ENCODE peak calls at places on chromosomes 13 and 19, in six cellular contexts. V, L, R, W, G and K are unnamed samples.

GRCh38 chr13:37029617-37030016 is 29.0 kb downstream of the EXOSC8 start:
- DNase-seq in V (peak; percentile 27), L (no peak), R (no peak), W (peak; percentile 6), G (no peak), K (no peak)

GRCh38 chr19:1805401-1806183 is 6.5 kb downstream of the ATP8B3 start:
- DNase-seq in V (no peak), L (no peak), R (no peak), W (no peak), G (no peak), K (no peak)

GRCh38 chr19:572891-573825 is 762 bp downstream of the BSG start:
- DNase-seq in V (peak; percentile 52), L (peak; percentile 79), R (no peak), W (peak; percentile 61), G (peak; percentile 73), K (no peak)

GRCh38 chr13:99357920-99358319 is 50.7 kb upstream of the GPR183 start:
- DNase-seq in V (no peak), L (no peak), R (no peak), W (no peak), G (no peak), K (no peak)

GRCh38 chr13:50357586-50358118 is 342.4 kb downstream of the KCNRG start:
- DNase-seq in V (peak; percentile 76), L (no peak), R (no peak), W (no peak), G (no peak), K (no peak)

GRCh38 chr13:96551540-96551939 is 442.7 kb downstream of the OXGR1 start:
- DNase-seq in V (no peak), L (no peak), R (no peak), W (no peak), G (peak; percentile 29), K (no peak)

GRCh38 chr13:112622375-112622774 is 34.4 kb upstream of the TUBGCP3 start:
- DNase-seq in V (no peak), L (no peak), R (no peak), W (no peak), G (no peak), K (no peak)

GRCh38 chr19:42445948-42446347 is 3.2 kb upstream of the CXCL17 start:
- DNase-seq in V (no peak), L (no peak), R (no peak), W (no peak), G (no peak), K (no peak)

GRCh38 chr19:11530432-11530831 is 1.5 kb upstream of the ECSIT start:
- DNase-seq in V (peak; percentile 59), L (peak; percentile 77), R (peak; percentile 65), W (peak; percentile 94), G (peak; percentile 74), K (peak; percentile 84)

GRCh38 chr19:10961073-10961762 is 388 bp downstream of the SMARCA4 start:
- DNase-seq in V (peak; percentile 20), L (no peak), R (peak; percentile 29), W (peak; percentile 39), G (no peak), K (peak; percentile 78)

GRCh38 chr13:73481877-73482445 is 423.2 kb downstream of the KLF5 start:
- DNase-seq in V (peak; percentile 1), L (no peak), R (no peak), W (no peak), G (no peak), K (no peak)

GRCh38 chr13:111209613-111210012 is 94.5 kb downstream of the ARHGEF7 start:
- DNase-seq in V (no peak), L (no peak), R (no peak), W (no peak), G (no peak), K (peak; percentile 67)

GRCh38 chr13:111204438-111205177 is 89.5 kb downstream of the ARHGEF7 start:
- DNase-seq in V (peak; percentile 86), L (peak; percentile 71), R (no peak), W (peak; percentile 44), G (peak; percentile 61), K (no peak)

GRCh38 chr13:111203742-111204386 is 88.8 kb downstream of the ARHGEF7 start:
- DNase-seq in V (no peak), L (no peak), R (no peak), W (no peak), G (no peak), K (no peak)

GRCh38 chr13:111202745-111203144 is 87.6 kb downstream of the ARHGEF7 start:
- DNase-seq in V (peak; percentile 71), L (no peak), R (peak; percentile 74), W (peak; percentile 92), G (no peak), K (no peak)

GRCh38 chr13:111206148-111206547 is 91.0 kb downstream of the ARHGEF7 start:
- DNase-seq in V (no peak), L (no peak), R (no peak), W (no peak), G (no peak), K (no peak)
- TF ChIP-seq CTCF in V (no peak), L (no peak), R (no peak), W (no peak), G (no peak), K (no peak)

GRCh38 chr19:19110410-19111137 is 27.7 kb downstream of the TMEM161A start:
- DNase-seq in V (no peak), L (peak; percentile 55), R (peak; percentile 49), W (peak; percentile 45), G (no peak), K (no peak)
- TF ChIP-seq CTCF in V (peak; percentile 12), L (no peak), R (peak; percentile 32), W (peak; percentile 65), G (no peak), K (no peak)

DNA sequence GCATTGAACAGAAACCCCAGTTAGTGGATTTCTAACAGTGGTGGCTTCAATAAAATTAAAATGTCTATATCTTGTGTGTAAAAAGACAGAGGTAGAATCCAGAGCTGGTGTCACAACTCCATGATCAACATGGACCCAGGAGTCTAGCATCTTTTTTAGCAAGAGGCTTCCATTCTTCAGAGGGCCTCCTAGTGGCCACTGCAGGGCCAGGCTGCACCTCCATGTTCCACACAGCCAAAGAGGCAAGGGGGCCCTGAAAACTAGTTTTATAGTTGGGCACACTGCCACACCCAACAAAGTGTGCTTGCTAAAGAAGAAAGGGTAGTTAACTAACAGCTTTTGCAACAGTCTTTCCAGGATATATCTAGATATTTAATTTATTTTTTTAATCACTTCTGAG is 12.9 kb downstream of the N4BP2L1 start:
- DNase-seq in V (no peak), L (no peak), R (no peak), W (peak; percentile 41), G (no peak), K (no peak)
- TF ChIP-seq CTCF in V (peak; percentile 51), L (no peak), R (peak; percentile 47), W (peak; percentile 63), G (no peak), K (no peak)

GRCh38 chr13:77478645-77478997 is 56.9 kb upstream of the SCEL start:
- DNase-seq in V (no peak), L (no peak), R (no peak), W (no peak), G (no peak), K (no peak)
- TF ChIP-seq CTCF in V (no peak), L (no peak), R (no peak), W (peak; percentile 14), G (no peak), K (no peak)

DNA sequence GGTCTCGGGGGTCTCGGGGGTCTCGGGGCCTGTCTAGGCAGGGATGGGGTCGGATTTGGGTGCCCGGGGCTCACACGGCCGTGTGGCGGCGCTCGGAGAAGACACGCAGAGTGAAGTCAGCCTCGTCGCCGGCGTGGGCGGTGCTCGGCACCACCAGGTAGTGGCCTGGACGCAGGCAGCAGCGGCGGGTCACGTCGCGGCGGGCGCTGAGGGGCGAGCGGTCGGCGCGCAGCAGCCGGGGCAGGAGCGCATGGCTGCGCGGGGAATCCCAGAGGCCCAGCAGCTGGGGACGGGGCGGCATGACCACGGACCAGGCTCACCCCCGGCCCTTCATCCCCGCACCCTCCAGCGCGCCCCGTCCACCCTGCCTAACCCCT is 8.2 kb downstream of the CAPN12 start:
- DNase-seq in V (peak; percentile 16), L (peak; percentile 65), R (peak; percentile 78), W (no peak), G (peak; percentile 78), K (no peak)
- TF ChIP-seq CTCF in V (no peak), L (no peak), R (no peak), W (no peak), G (no peak), K (no peak)

GRCh38 chr13:42041684-42042035 is 6.8 kb upstream of the DGKH start:
- DNase-seq in V (peak; percentile 62), L (peak; percentile 64), R (peak; percentile 64), W (no peak), G (peak; percentile 70), K (no peak)
- TF ChIP-seq CTCF in V (peak; percentile 71), L (no peak), R (peak; percentile 51), W (no peak), G (no peak), K (peak; percentile 38)